ENCODE peak calls at places on chromosomes 1 and 21, in ten cellular contexts. I is ovary, E is heart right ventricle, A is HL-60, H is tibial artery, P is dorsolateral prefrontal cortex, N is colonic mucosa, Z is lower lobe of right lung, C is upper lobe of right lung, B is neural progenitor cell. Y is an unnamed sample.
A peak's percentile ranks its signal among the peaks of the same experiment; 100 is the strongest.

GRCh38 chr1:103109291-103109920 is 1.1 kb upstream of the COL11A1 start:
- DNase-seq in B (peak; percentile 61), I (no peak), Z (no peak), C (no peak), A (no peak), H (no peak), N (no peak), P (no peak), E (no peak), Y (no peak)

GRCh38 chr1:14795589-14795988 is 197.1 kb downstream of the KAZN start:
- DNase-seq in Z (no peak), I (no peak), P (no peak), A (no peak), N (no peak), E (no peak), C (no peak), B (no peak), H (no peak), Y (no peak)

GRCh38 chr1:106798991-106799390 is 257.5 kb upstream of the PRMT6 start:
- DNase-seq in P (no peak), E (no peak), H (no peak), N (no peak), Z (no peak), C (no peak), A (no peak), I (no peak), B (no peak), Y (peak; percentile 2)

GRCh38 chr1:12477936-12478611 is 139.9 kb downstream of the DHRS3 start:
- DNase-seq in Z (peak; percentile 78), B (peak; percentile 34), H (peak; percentile 88), A (no peak), I (peak; percentile 93), E (peak; percentile 75), P (no peak), C (peak; percentile 79), N (peak; percentile 93), Y (peak; percentile 99)

GRCh38 chr1:93338426-93338825 is 7.3 kb upstream of the DR1 start:
- DNase-seq in Z (no peak), N (no peak), A (no peak), B (no peak), H (no peak), C (no peak), I (no peak), P (no peak), E (no peak), Y (peak; percentile 93)

GRCh38 chr1:162485236-162485635 is 12.4 kb upstream of the UHMK1 start:
- DNase-seq in B (no peak), A (no peak), Z (no peak), E (no peak), H (no peak), C (no peak), I (no peak), N (no peak), P (no peak), Y (peak; percentile 26)

GRCh38 chr1:2003564-2004131 is at the start of gene CFAP74:
- DNase-seq in Z (no peak), B (peak; percentile 93), H (no peak), E (peak; percentile 41), A (no peak), N (no peak), I (no peak), C (peak; percentile 78), P (peak; percentile 81), Y (peak; percentile 13)

GRCh38 chr1:11701981-11702803 is 10.7 kb downstream of the DRAXIN start:
- DNase-seq in B (no peak), I (no peak), N (no peak), A (no peak), E (no peak), Z (no peak), P (no peak), C (no peak), H (no peak), Y (no peak)

GRCh38 chr1:161721738-161722343 is 497 bp downstream of the FCRLB start:
- DNase-seq in B (no peak), A (peak; percentile 62), P (no peak), H (no peak), E (no peak), C (no peak), Z (no peak), I (no peak), N (no peak), Y (peak; percentile 93)

GRCh38 chr1:229420765-229421164 is 13.1 kb downstream of the ACTA1 start:
- DNase-seq in B (no peak), C (no peak), E (no peak), A (no peak), Z (no peak), P (no peak), H (no peak), I (no peak), N (no peak), Y (no peak)
- TF ChIP-seq CTCF in B (no peak), C (no peak), E (no peak), A (no peak), Z (no peak), P (no peak), H (no peak), I (no peak), N (no peak), Y (no peak)

GRCh38 chr21:44639331-44639655 is 2.1 kb downstream of the KRTAP10-10 start:
- DNase-seq in E (no peak), C (no peak), Z (no peak), H (no peak), I (no peak), P (no peak), B (no peak), N (no peak), A (no peak), Y (no peak)

GRCh38 chr21:44640761-44641160 is 3.6 kb downstream of the KRTAP10-10 start:
- DNase-seq in Z (no peak), C (no peak), A (no peak), E (no peak), N (no peak), H (no peak), P (no peak), I (no peak), B (no peak), Y (no peak)

GRCh38 chr21:44644878-44645277 is 1.3 kb upstream of the KRTAP10-11 start:
- DNase-seq in A (no peak), N (no peak), C (no peak), I (no peak), Z (no peak), E (no peak), B (no peak), P (no peak), H (no peak), Y (no peak)

GRCh38 chr21:44647222-44647552 is 973 bp downstream of the KRTAP10-11 start:
- DNase-seq in B (peak; percentile 41), H (no peak), Z (no peak), E (no peak), I (no peak), P (no peak), A (no peak), C (no peak), N (no peak), Y (no peak)

DNA sequence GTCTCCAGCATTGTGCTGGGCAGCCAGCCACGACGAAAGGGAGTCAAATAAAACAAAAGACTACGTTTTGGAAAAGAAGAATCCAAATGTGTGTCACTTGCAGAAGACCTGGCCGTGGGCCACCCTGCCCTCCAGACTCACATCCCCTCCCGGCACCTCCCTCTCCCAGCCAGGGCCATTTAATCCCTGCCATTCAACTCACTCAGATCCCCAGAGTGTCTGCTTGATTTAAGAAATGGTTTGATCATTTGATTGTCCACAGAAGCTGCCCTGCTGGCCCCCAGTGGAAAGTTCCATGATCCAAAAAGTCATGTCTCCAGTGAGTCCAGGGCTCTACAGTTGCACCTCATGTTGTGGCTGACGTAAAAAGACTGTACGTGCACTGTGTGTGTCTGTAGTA is 2.3 kb upstream of the KRTAP10-11 start:
- DNase-seq in P (no peak), E (no peak), Z (no peak), A (no peak), N (no peak), H (no peak), C (no peak), I (no peak), B (no peak), Y (no peak)
- H3K4me3 ChIP-seq in P (no peak overlapping the region), E (no peak overlapping the region), Z (no peak overlapping the region), A (no peak overlapping the region), N (no peak overlapping the region), H (no peak overlapping the region), C (no peak overlapping the region), I (no peak overlapping the region), B (no peak overlapping the region), Y (no peak overlapping the region)

GRCh38 chr21:16492356-16492755 is 762.6 kb downstream of the USP25 start:
- DNase-seq in E (no peak), N (no peak), I (no peak), C (no peak), B (no peak), Z (no peak), H (no peak), A (no peak), P (no peak), Y (no peak)
- TF ChIP-seq CTCF in E (no peak), N (no peak), I (no peak), C (no peak), B (no peak), Z (no peak), H (no peak), A (no peak), P (no peak), Y (no peak)

GRCh38 chr21:29939859-29940245 is at the start of gene GRIK1:
- DNase-seq in I (no peak), P (no peak), E (no peak), C (no peak), N (no peak), H (no peak), A (no peak), Z (no peak), B (peak; percentile 60), Y (no peak)

GRCh38 chr21:29940993-29941392 is 1.2 kb upstream of the GRIK1 start:
- DNase-seq in I (no peak), N (no peak), H (no peak), A (no peak), B (no peak), P (no peak), E (no peak), C (no peak), Z (no peak), Y (no peak)

GRCh38 chr21:29942033-29942432 is 2.2 kb upstream of the GRIK1 start:
- DNase-seq in B (no peak), Z (no peak), A (no peak), N (no peak), P (no peak), E (no peak), I (no peak), H (no peak), C (no peak), Y (no peak)

GRCh38 chr21:29943885-29944284 is 4.1 kb upstream of the GRIK1 start:
- DNase-seq in C (no peak), I (no peak), H (no peak), B (peak; percentile 36), Z (no peak), A (no peak), N (no peak), E (no peak), P (no peak), Y (no peak)

GRCh38 chr21:29938968-29939858 is 583 bp downstream of the GRIK1 start:
- DNase-seq in B (peak; percentile 64), C (no peak), Z (no peak), I (peak; percentile 9), E (peak; percentile 9), P (no peak), N (no peak), A (no peak), H (no peak), Y (no peak)
- H3K4me3 ChIP-seq in B (peak overlapping the region; percentile 65), C (no peak overlapping the region), Z (no peak overlapping the region), I (no peak overlapping the region), E (peak overlapping the region; percentile 32), P (peak overlapping the region; percentile 51), N (no peak overlapping the region), A (peak overlapping the region; percentile 2), H (peak overlapping the region; percentile 46), Y (peak overlapping the region; percentile 16)

Y was measured in AG10803.